ENCODE peak calls at places on chromosome 6, in seven cellular contexts. J is HepG2, B is H1, T is HCT116, N is K562, F is SK-N-SH, A is GM12878. O is an unnamed sample.

GRCh38 chr6:157323114-157323923 is at the start of gene TMEM242:
- DNase-seq in J (peak; percentile 89), B (no peak), T (peak; percentile 92), N (peak; percentile 91), F (peak; percentile 89), A (peak; percentile 74), O (peak; percentile 92)

GRCh38 chr6:47156196-47156595 is 114.1 kb upstream of the ADGRF1 start:
- DNase-seq in J (no peak), B (no peak), T (no peak), N (no peak), F (no peak), A (no peak), O (no peak)

GRCh38 chr6:93624408-93624807 is 205.0 kb upstream of the EPHA7 start:
- DNase-seq in J (no peak), B (no peak), T (no peak), N (no peak), F (no peak), A (no peak), O (peak; percentile 21)

GRCh38 chr6:3650959-3651697 is 100.4 kb downstream of the PXDC1 start:
- DNase-seq in J (no peak), B (no peak), T (no peak), N (peak; percentile 66), F (no peak), A (no peak), O (no peak)

GRCh38 chr6:165049362-165049761 is 260.0 kb downstream of the C6orf118 start:
- DNase-seq in J (peak; percentile 32), B (peak; percentile 58), T (peak; percentile 21), N (peak; percentile 66), F (peak; percentile 37), A (no peak), O (peak; percentile 18)

GRCh38 chr6:31180500-31180899 is 10.0 kb upstream of the POU5F1 start:
- DNase-seq in J (no peak), B (no peak), T (no peak), N (no peak), F (peak; percentile 52), A (no peak), O (no peak)

GRCh38 chr6:125868996-125869395 is 78.2 kb downstream of the NCOA7 start:
- DNase-seq in J (no peak), B (no peak), T (no peak), N (no peak), F (peak; percentile 57), A (no peak), O (no peak)

GRCh38 chr6:79034865-79035264 is 43.2 kb downstream of the PHIP start:
- DNase-seq in J (no peak), B (no peak), T (no peak), N (no peak), F (no peak), A (peak; percentile 32), O (no peak)

GRCh38 chr6:44059359-44060342 is 67.6 kb downstream of the MRPL14 start:
- DNase-seq in J (no peak), B (no peak), T (no peak), N (no peak), F (no peak), A (no peak), O (no peak)

DNA sequence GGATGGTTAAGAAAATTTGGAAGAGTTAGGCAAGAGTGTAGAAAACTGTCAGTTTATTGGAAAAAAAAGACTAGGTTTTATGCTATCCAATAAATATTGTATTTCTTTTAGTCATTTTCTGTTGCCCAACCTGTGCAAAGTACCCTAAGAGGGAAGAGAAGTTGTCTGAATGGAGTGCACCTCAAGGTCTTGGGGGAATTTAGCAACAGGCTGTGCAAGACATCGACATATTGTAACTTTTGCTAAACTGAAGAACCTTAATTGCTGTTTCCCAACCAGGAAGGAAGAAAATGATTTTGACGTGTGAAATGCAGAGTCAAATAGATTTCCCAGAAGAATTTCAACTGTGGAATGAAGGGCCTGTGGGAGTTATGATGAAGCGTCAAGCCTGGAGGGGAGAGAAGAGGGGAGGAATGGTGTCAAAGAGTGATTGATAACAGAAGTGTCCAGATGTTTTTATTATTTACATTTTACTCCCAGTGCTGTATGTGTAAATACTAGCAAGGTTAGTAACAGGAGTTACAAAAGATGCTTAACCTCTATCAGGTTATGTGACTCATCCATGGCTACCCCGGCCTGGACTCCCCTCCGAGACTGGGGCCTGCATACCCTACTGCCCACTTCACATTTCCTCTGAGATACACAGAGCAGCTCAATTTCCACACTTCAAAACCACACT is 246.8 kb downstream of the MYLK4 start:
- DNase-seq in J (peak; percentile 55), B (no peak), T (no peak), N (no peak), F (no peak), A (no peak), O (no peak)
- TF ChIP-seq JUND in J (no peak), B (no peak), T (no peak), N (no peak), F (no peak), A (no peak), O (no peak)

GRCh38 chr6:17505767-17506280 is 94.3 kb upstream of the FAM8A1 start:
- DNase-seq in J (no peak), B (no peak), T (no peak), N (no peak), F (no peak), A (no peak), O (no peak)

GRCh38 chr6:17505062-17505476 is 95.0 kb upstream of the FAM8A1 start:
- DNase-seq in J (peak; percentile 15), B (no peak), T (peak; percentile 27), N (no peak), F (peak; percentile 32), A (no peak), O (no peak)

GRCh38 chr6:17503051-17503450 is 97.1 kb upstream of the FAM8A1 start:
- DNase-seq in J (no peak), B (no peak), T (no peak), N (no peak), F (no peak), A (no peak), O (no peak)

GRCh38 chr6:17501982-17502704 is 98.0 kb upstream of the FAM8A1 start:
- DNase-seq in J (no peak), B (no peak), T (no peak), N (no peak), F (no peak), A (no peak), O (no peak)

DNA sequence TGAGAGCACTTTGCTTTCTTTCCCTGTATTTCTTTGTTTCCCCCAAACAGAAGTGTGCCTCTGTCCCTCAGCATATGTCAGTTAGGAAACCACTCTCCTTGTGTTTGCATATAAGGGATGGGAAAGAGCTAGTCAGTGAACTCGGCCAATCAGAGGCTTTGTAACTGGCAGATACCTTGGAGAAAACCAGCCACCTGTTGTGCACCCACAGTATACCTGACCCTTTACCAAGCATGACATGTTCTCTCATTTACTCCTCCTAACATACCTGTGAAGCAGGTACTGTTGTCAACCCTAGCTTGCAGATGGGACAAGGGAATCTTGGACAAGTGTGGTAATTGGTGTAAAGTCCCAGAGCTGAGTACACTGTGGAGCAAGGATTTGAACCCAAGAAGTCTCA is 96.1 kb upstream of the FAM8A1 start:
- DNase-seq in J (no peak), B (no peak), T (no peak), N (no peak), F (no peak), A (no peak), O (peak; percentile 28)
- TF ChIP-seq JUND in J (no peak), B (no peak), T (no peak), N (no peak), F (no peak), A (no peak), O (no peak)

GRCh38 chr6:116881236-116881635 is 4.2 kb downstream of the RFX6 start:
- DNase-seq in J (peak; percentile 9), B (no peak), T (peak; percentile 7), N (no peak), F (no peak), A (no peak), O (peak; percentile 3)
- TF ChIP-seq JUND in J (no peak), B (no peak), T (no peak), N (no peak), F (no peak), A (no peak), O (no peak)

GRCh38 chr6:15218401-15218800 is 27.5 kb upstream of the JARID2 start:
- DNase-seq in J (no peak), B (no peak), T (no peak), N (no peak), F (no peak), A (no peak), O (no peak)
- TF ChIP-seq JUND in J (no peak), B (no peak), T (no peak), N (no peak), F (no peak), A (no peak), O (no peak)

GRCh38 chr6:36139431-36139830 is 9.1 kb downstream of the MAPK13 start:
- DNase-seq in J (no peak), B (no peak), T (no peak), N (peak; percentile 56), F (peak; percentile 79), A (no peak), O (no peak)

GRCh38 chr6:36138667-36139066 is 8.4 kb downstream of the MAPK13 start:
- DNase-seq in J (no peak), B (no peak), T (no peak), N (peak; percentile 8), F (no peak), A (no peak), O (no peak)

GRCh38 chr6:36141961-36142360 is 11.6 kb downstream of the MAPK13 start:
- DNase-seq in J (no peak), B (no peak), T (no peak), N (no peak), F (no peak), A (no peak), O (no peak)

GRCh38 chr6:36141091-36141490 is 10.8 kb downstream of the MAPK13 start:
- DNase-seq in J (no peak), B (no peak), T (no peak), N (no peak), F (no peak), A (no peak), O (no peak)

GRCh38 chr6:36139991-36140710 is 9.8 kb downstream of the MAPK13 start:
- DNase-seq in J (no peak), B (no peak), T (no peak), N (peak; percentile 9), F (no peak), A (no peak), O (no peak)
- TF ChIP-seq JUND in J (no peak), B (no peak), T (no peak), N (no peak), F (no peak), A (no peak), O (no peak)

GRCh38 chr6:159271257-159271656 is 102.1 kb downstream of the FNDC1 start:
- DNase-seq in J (no peak), B (no peak), T (no peak), N (no peak), F (no peak), A (no peak), O (no peak)

GRCh38 chr6:159261983-159262382 is 92.8 kb downstream of the FNDC1 start:
- DNase-seq in J (no peak), B (no peak), T (no peak), N (no peak), F (no peak), A (no peak), O (no peak)

GRCh38 chr6:159268511-159268910 is 99.3 kb downstream of the FNDC1 start:
- DNase-seq in J (no peak), B (no peak), T (no peak), N (no peak), F (no peak), A (no peak), O (no peak)

GRCh38 chr6:159267165-159267564 is 98.0 kb downstream of the FNDC1 start:
- DNase-seq in J (no peak), B (no peak), T (no peak), N (peak; percentile 44), F (no peak), A (no peak), O (peak; percentile 61)
- TF ChIP-seq JUND in J (no peak), B (no peak), T (no peak), N (no peak), F (no peak), A (no peak), O (no peak)

GRCh38 chr6:108673602-108674001 is 112.9 kb downstream of the FOXO3 start:
- DNase-seq in J (peak; percentile 10), B (no peak), T (peak; percentile 78), N (no peak), F (no peak), A (no peak), O (no peak)
- TF ChIP-seq JUND in J (no peak), B (no peak), T (peak; percentile 87), N (no peak), F (no peak), A (no peak), O (no peak)

O was measured in T47D.